ENCODE peak calls at places on chromosome 2, in eight cellular contexts. One of them, this sample, is unnamed.

GRCh38 chr2:15457868-15458267 is 103.3 kb downstream of the NBAS start:
- DNase-seq in stimulated activated CD8-positive, alpha-beta memory T cell treated with anti-CD3 and anti-CD28 coated beads, Interleukin-7, amount 100 ng/mL, for 1 hour: no peak
- DNase-seq in NCI-H1092: no peak
- DNase-seq in head of caudate nucleus: no peak
- DNase-seq in cardiac fibroblast: no peak
- DNase-seq in activated CD4-positive, alpha-beta T cell treated with anti-CD3 and anti-CD28 coated beads, Interleukin-2, amount 50 U/mL, for 4 hours: no peak
- DNase-seq in endothelial cell of umbilical vein: no peak
- DNase-seq in sciatic nerve: no peak
- DNase-seq in this sample: no peak

GRCh38 chr2:239197146-239197545 is 203.7 kb downstream of the HDAC4 start:
- DNase-seq in endothelial cell of umbilical vein: no peak
- DNase-seq in NCI-H1092: no peak
- DNase-seq in head of caudate nucleus: no peak
- DNase-seq in activated CD4-positive, alpha-beta T cell treated with anti-CD3 and anti-CD28 coated beads, Interleukin-2, amount 50 U/mL, for 4 hours: no peak
- DNase-seq in sciatic nerve: peak
- DNase-seq in stimulated activated CD8-positive, alpha-beta memory T cell treated with anti-CD3 and anti-CD28 coated beads, Interleukin-7, amount 100 ng/mL, for 1 hour: no peak
- DNase-seq in cardiac fibroblast: no peak
- DNase-seq in this sample: no peak

GRCh38 chr2:241391892-241392665 is 36.0 kb downstream of the FARP2 start:
- DNase-seq in stimulated activated CD8-positive, alpha-beta memory T cell treated with anti-CD3 and anti-CD28 coated beads, Interleukin-7, amount 100 ng/mL, for 1 hour: no peak
- DNase-seq in NCI-H1092: no peak
- DNase-seq in sciatic nerve: no peak
- DNase-seq in head of caudate nucleus: no peak
- DNase-seq in cardiac fibroblast: peak
- DNase-seq in activated CD4-positive, alpha-beta T cell treated with anti-CD3 and anti-CD28 coated beads, Interleukin-2, amount 50 U/mL, for 4 hours: no peak
- DNase-seq in endothelial cell of umbilical vein: peak
- DNase-seq in this sample: peak

GRCh38 chr2:206098471-206098870 is 12.5 kb upstream of the INO80D start:
- DNase-seq in NCI-H1092: no peak
- DNase-seq in activated CD4-positive, alpha-beta T cell treated with anti-CD3 and anti-CD28 coated beads, Interleukin-2, amount 50 U/mL, for 4 hours: no peak
- DNase-seq in stimulated activated CD8-positive, alpha-beta memory T cell treated with anti-CD3 and anti-CD28 coated beads, Interleukin-7, amount 100 ng/mL, for 1 hour: no peak
- DNase-seq in head of caudate nucleus: no peak
- DNase-seq in sciatic nerve: no peak
- DNase-seq in cardiac fibroblast: no peak
- DNase-seq in endothelial cell of umbilical vein: no peak
- DNase-seq in this sample: no peak

GRCh38 chr2:187360286-187360685 is 87.8 kb downstream of the CALCRL start:
- DNase-seq in cardiac fibroblast: peak
- DNase-seq in NCI-H1092: no peak
- DNase-seq in stimulated activated CD8-positive, alpha-beta memory T cell treated with anti-CD3 and anti-CD28 coated beads, Interleukin-7, amount 100 ng/mL, for 1 hour: no peak
- DNase-seq in head of caudate nucleus: no peak
- DNase-seq in sciatic nerve: no peak
- DNase-seq in endothelial cell of umbilical vein: peak
- DNase-seq in activated CD4-positive, alpha-beta T cell treated with anti-CD3 and anti-CD28 coated beads, Interleukin-2, amount 50 U/mL, for 4 hours: no peak
- DNase-seq in this sample: peak

GRCh38 chr2:104746299-104746698 is 107.6 kb upstream of the POU3F3 start:
- DNase-seq in endothelial cell of umbilical vein: no peak
- DNase-seq in NCI-H1092: no peak
- DNase-seq in cardiac fibroblast: no peak
- DNase-seq in head of caudate nucleus: no peak
- DNase-seq in stimulated activated CD8-positive, alpha-beta memory T cell treated with anti-CD3 and anti-CD28 coated beads, Interleukin-7, amount 100 ng/mL, for 1 hour: no peak
- DNase-seq in sciatic nerve: no peak
- DNase-seq in activated CD4-positive, alpha-beta T cell treated with anti-CD3 and anti-CD28 coated beads, Interleukin-2, amount 50 U/mL, for 4 hours: no peak
- DNase-seq in this sample: no peak

GRCh38 chr2:61566566-61566965 is 28.4 kb upstream of the XPO1 start:
- DNase-seq in activated CD4-positive, alpha-beta T cell treated with anti-CD3 and anti-CD28 coated beads, Interleukin-2, amount 50 U/mL, for 4 hours: no peak
- DNase-seq in head of caudate nucleus: no peak
- DNase-seq in stimulated activated CD8-positive, alpha-beta memory T cell treated with anti-CD3 and anti-CD28 coated beads, Interleukin-7, amount 100 ng/mL, for 1 hour: no peak
- DNase-seq in cardiac fibroblast: no peak
- DNase-seq in sciatic nerve: no peak
- DNase-seq in NCI-H1092: no peak
- DNase-seq in endothelial cell of umbilical vein: peak
- DNase-seq in this sample: no peak

GRCh38 chr2:99636432-99637034 is 146.7 kb upstream of the REV1 start:
- DNase-seq in sciatic nerve: peak
- DNase-seq in stimulated activated CD8-positive, alpha-beta memory T cell treated with anti-CD3 and anti-CD28 coated beads, Interleukin-7, amount 100 ng/mL, for 1 hour: no peak
- DNase-seq in activated CD4-positive, alpha-beta T cell treated with anti-CD3 and anti-CD28 coated beads, Interleukin-2, amount 50 U/mL, for 4 hours: no peak
- DNase-seq in NCI-H1092: peak
- DNase-seq in endothelial cell of umbilical vein: no peak
- DNase-seq in head of caudate nucleus: peak
- DNase-seq in cardiac fibroblast: no peak
- DNase-seq in this sample: no peak

GRCh38 chr2:144322379-144322778 is 197.5 kb downstream of the ZEB2 start:
- DNase-seq in endothelial cell of umbilical vein: no peak
- DNase-seq in NCI-H1092: no peak
- DNase-seq in cardiac fibroblast: peak
- DNase-seq in sciatic nerve: no peak
- DNase-seq in stimulated activated CD8-positive, alpha-beta memory T cell treated with anti-CD3 and anti-CD28 coated beads, Interleukin-7, amount 100 ng/mL, for 1 hour: no peak
- DNase-seq in head of caudate nucleus: no peak
- DNase-seq in activated CD4-positive, alpha-beta T cell treated with anti-CD3 and anti-CD28 coated beads, Interleukin-2, amount 50 U/mL, for 4 hours: no peak
- DNase-seq in this sample: no peak

GRCh38 chr2:16043192-16043591 is 102.8 kb downstream of the MYCN start:
- DNase-seq in head of caudate nucleus: no peak
- DNase-seq in activated CD4-positive, alpha-beta T cell treated with anti-CD3 and anti-CD28 coated beads, Interleukin-2, amount 50 U/mL, for 4 hours: no peak
- DNase-seq in NCI-H1092: no peak
- DNase-seq in endothelial cell of umbilical vein: no peak
- DNase-seq in stimulated activated CD8-positive, alpha-beta memory T cell treated with anti-CD3 and anti-CD28 coated beads, Interleukin-7, amount 100 ng/mL, for 1 hour: no peak
- DNase-seq in cardiac fibroblast: no peak
- DNase-seq in sciatic nerve: no peak
- DNase-seq in this sample: no peak